ENCODE peak calls at places on chromosomes 13 and 19, in eight cellular contexts. F is uterus, T is ovary, E is dorsolateral prefrontal cortex, X is right atrium auricular region, D is OCI-LY7, O is astrocyte, Y is fibroblast of lung. S is an unnamed sample.

GRCh38 chr19:40407714-40408600 is 5.2 kb downstream of the PRX start:
- DNase-seq in F (no peak), T (no peak), E (no peak), X (no peak), D (peak; percentile 56), O (no peak), Y (no peak), S (no peak)

GRCh38 chr13:33109801-33110200 is 93.6 kb downstream of the KL start:
- DNase-seq in F (no peak), T (no peak), E (no peak), X (no peak), D (peak; percentile 7), O (no peak), Y (no peak), S (peak; percentile 29)

GRCh38 chr19:1839658-1840540 is 8.4 kb downstream of the REXO1 start:
- DNase-seq in F (no peak), T (no peak), E (no peak), X (no peak), D (no peak), O (no peak), Y (no peak), S (no peak)

GRCh38 chr13:40063278-40063698 is 407.8 kb downstream of the COG6 start:
- DNase-seq in F (peak; percentile 25), T (no peak), E (no peak), X (no peak), D (no peak), O (no peak), Y (peak; percentile 41), S (no peak)

GRCh38 chr19:56360841-56361240 is 32.5 kb downstream of the ZNF582 start:
- DNase-seq in F (no peak), T (no peak), E (no peak), X (no peak), D (no peak), O (no peak), Y (no peak), S (no peak)

GRCh38 chr19:33064117-33064777 is 441 bp downstream of the RHPN2 start:
- DNase-seq in F (no peak), T (peak; percentile 26), E (no peak), X (no peak), D (peak; percentile 20), O (no peak), Y (peak; percentile 7), S (peak; percentile 30)

GRCh38 chr19:5547881-5548280 is 19.9 kb downstream of the TINCR start:
- DNase-seq in F (no peak), T (no peak), E (no peak), X (no peak), D (peak; percentile 42), O (no peak), Y (no peak), S (peak; percentile 57)

GRCh38 chr19:15332311-15332996 is at the start of gene BRD4:
- DNase-seq in F (peak; percentile 78), T (peak; percentile 78), E (peak; percentile 62), X (no peak), D (peak; percentile 82), O (no peak), Y (peak; percentile 54), S (peak; percentile 84)

GRCh38 chr13:45749026-45749759 is 47.1 kb downstream of the CBY2 start:
- DNase-seq in F (no peak), T (no peak), E (no peak), X (no peak), D (no peak), O (no peak), Y (no peak), S (no peak)

GRCh38 chr13:97387487-97388353 is 46.2 kb upstream of the RAP2A start:
- DNase-seq in F (no peak), T (no peak), E (no peak), X (no peak), D (no peak), O (no peak), Y (no peak), S (no peak)

GRCh38 chr19:38233740-38234251 is 9.8 kb upstream of the DPF1 start:
- DNase-seq in F (peak; percentile 60), T (peak; percentile 68), E (peak; percentile 82), X (peak; percentile 76), D (peak; percentile 80), O (no peak), Y (peak; percentile 40), S (peak; percentile 77)

GRCh38 chr13:67278230-67278629 is 48.1 kb upstream of the PCDH9 start:
- DNase-seq in F (no peak), T (no peak), E (no peak), X (no peak), D (no peak), O (peak; percentile 98), Y (peak; percentile 98), S (peak; percentile 52)

GRCh38 chr19:38707512-38708114 is 36.7 kb downstream of the CAPN12 start:
- DNase-seq in F (peak; percentile 52), T (peak; percentile 62), E (no peak), X (peak; percentile 82), D (no peak), O (no peak), Y (peak; percentile 65), S (peak; percentile 36)

GRCh38 chr19:49362926-49363264 is 679 bp upstream of the TEAD2 start:
- DNase-seq in F (peak; percentile 67), T (peak; percentile 75), E (no peak), X (no peak), D (peak; percentile 42), O (peak; percentile 47), Y (peak; percentile 61), S (peak; percentile 76)

GRCh38 chr13:47092202-47092601 is 195.3 kb upstream of the HTR2A start:
- DNase-seq in F (no peak), T (no peak), E (no peak), X (no peak), D (no peak), O (no peak), Y (no peak), S (no peak)

GRCh38 chr13:48037346-48038173 is at the start of gene NUDT15:
- DNase-seq in F (peak; percentile 91), T (peak; percentile 90), E (peak; percentile 90), X (peak; percentile 92), D (peak; percentile 98), O (peak; percentile 92), Y (peak; percentile 95), S (peak; percentile 98)

GRCh38 chr13:79482271-79482970 is 1.5 kb downstream of the NDFIP2 start:
- DNase-seq in F (no peak), T (no peak), E (no peak), X (no peak), D (no peak), O (peak; percentile 44), Y (peak; percentile 55), S (peak; percentile 65)

GRCh38 chr19:2273356-2274184 is 8.4 kb downstream of the PEAK3 start:
- DNase-seq in F (peak; percentile 77), T (peak; percentile 75), E (peak; percentile 22), X (peak; percentile 72), D (peak; percentile 97), O (peak; percentile 38), Y (peak; percentile 64), S (peak; percentile 77)

GRCh38 chr13:29958476-29958875 is 108.1 kb upstream of the UBL3 start:
- DNase-seq in F (no peak), T (no peak), E (no peak), X (no peak), D (no peak), O (no peak), Y (no peak), S (no peak)

GRCh38 chr19:15129856-15130580 is 22.8 kb downstream of the SYDE1 start:
- DNase-seq in F (no peak), T (no peak), E (no peak), X (no peak), D (no peak), O (no peak), Y (no peak), S (no peak)

GRCh38 chr13:31052478-31052877 is 109.2 kb downstream of the HSPH1 start:
- DNase-seq in F (no peak), T (no peak), E (no peak), X (no peak), D (no peak), O (no peak), Y (no peak), S (no peak)

GRCh38 chr19:34189199-34189916 is 17.1 kb downstream of the LSM14A start:
- DNase-seq in F (no peak), T (no peak), E (no peak), X (no peak), D (no peak), O (no peak), Y (peak; percentile 13), S (no peak)

GRCh38 chr19:47072323-47072722 is 23.9 kb upstream of the TMEM160 start:
- DNase-seq in F (no peak), T (no peak), E (no peak), X (no peak), D (no peak), O (no peak), Y (no peak), S (no peak)

GRCh38 chr19:17952041-17952976 is 14.6 kb upstream of the KCNN1 start:
- DNase-seq in F (no peak), T (no peak), E (no peak), X (no peak), D (no peak), O (no peak), Y (no peak), S (no peak)
- H3K4me3 ChIP-seq in F (no peak overlapping the region), T (no peak overlapping the region), E (no peak overlapping the region), X (no peak overlapping the region), D (no peak overlapping the region), O (no peak overlapping the region), Y (no peak overlapping the region), S (no peak overlapping the region)

GRCh38 chr19:35936738-35937268 is 629 bp downstream of the LRFN3 start:
- DNase-seq in F (no peak), T (no peak), E (no peak), X (no peak), D (no peak), O (no peak), Y (no peak), S (peak; percentile 13)
- H3K27ac ChIP-seq in F (peak overlapping the region; percentile 90), T (peak overlapping the region; percentile 80), E (peak overlapping the region; percentile 85), X (peak overlapping the region; percentile 85), D (no peak overlapping the region), O (no peak overlapping the region), Y (no peak overlapping the region), S (no peak overlapping the region)

DNA sequence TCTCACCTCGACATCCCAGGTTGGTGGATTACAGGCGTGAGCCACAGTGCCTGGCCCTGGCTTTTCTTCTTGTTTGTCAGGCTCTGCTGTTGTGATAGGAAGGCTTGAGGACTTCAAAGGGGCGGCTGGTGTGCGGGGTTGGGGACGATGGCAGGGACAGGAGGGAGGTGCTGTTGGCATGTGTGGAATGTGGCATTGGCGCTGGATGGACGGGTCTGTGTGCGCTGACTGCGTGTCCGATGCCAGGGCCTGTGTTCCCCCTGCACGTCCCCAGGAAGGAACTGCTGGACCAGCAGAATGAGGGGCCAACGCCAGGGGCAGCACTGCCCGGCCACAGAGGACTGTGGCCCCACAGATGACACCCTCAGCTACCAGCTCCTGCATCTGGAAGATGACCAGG is 12.7 kb upstream of the PTBP1 start:
- DNase-seq in F (no peak), T (no peak), E (no peak), X (no peak), D (no peak), O (no peak), Y (no peak), S (no peak)
- H3K4me3 ChIP-seq in F (no peak overlapping the region), T (no peak overlapping the region), E (no peak overlapping the region), X (no peak overlapping the region), D (no peak overlapping the region), O (no peak overlapping the region), Y (no peak overlapping the region), S (no peak overlapping the region)

DNA sequence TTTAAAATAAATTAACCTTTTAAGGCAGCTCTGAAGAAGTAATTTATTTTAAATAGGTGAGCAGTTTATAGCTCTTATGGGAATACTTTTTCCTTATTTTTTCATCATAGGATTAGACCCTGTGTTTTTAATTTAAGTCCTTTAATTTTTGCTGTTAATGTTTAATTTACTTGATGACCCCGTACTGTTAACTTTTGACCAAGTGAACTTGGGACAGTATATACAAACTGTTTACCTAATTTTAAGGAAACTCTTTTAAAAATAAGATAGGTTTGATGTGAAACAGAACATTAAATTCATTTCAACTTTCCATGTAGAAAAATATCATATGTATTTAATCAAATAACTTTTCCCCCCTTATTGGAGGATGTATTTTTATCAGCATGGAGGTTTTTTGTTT is 74.4 kb downstream of the KCNRG start:
- DNase-seq in F (no peak), T (no peak), E (no peak), X (no peak), D (no peak), O (no peak), Y (no peak), S (no peak)
- H3K27ac ChIP-seq in F (no peak overlapping the region), T (no peak overlapping the region), E (no peak overlapping the region), X (no peak overlapping the region), D (no peak overlapping the region), O (no peak overlapping the region), Y (no peak overlapping the region), S (no peak overlapping the region)

S was measured in GM23248.